ENCODE peak calls at places on chromosomes 6 and 20, in seven cellular contexts. U is foreskin fibroblast, G is hepatocyte, P is fibroblast of lung, W is right atrium auricular region, T is mucosa of descending colon, N is WTC11. A is an unnamed sample.

GRCh38 chr6:24818346-24818745 is 19.6 kb upstream of the ARMH2 start:
- DNase-seq in U (no peak), G (no peak), P (no peak), W (no peak), T (no peak), N (no peak), A (no peak)

GRCh38 chr6:11384531-11385309 is 152.3 kb upstream of the NEDD9 start:
- DNase-seq in U (no peak), G (no peak), P (no peak), W (no peak), T (no peak), N (no peak), A (peak; percentile 13)

GRCh38 chr6:6614096-6614964 is 25.8 kb downstream of the LY86 start:
- DNase-seq in U (no peak), G (no peak), P (no peak), W (peak; percentile 36), T (no peak), N (no peak), A (peak; percentile 17)

GRCh38 chr20:16262594-16262993 is 310.7 kb downstream of the KIF16B start:
- DNase-seq in U (no peak), G (no peak), P (no peak), W (no peak), T (no peak), N (no peak), A (no peak)

GRCh38 chr20:44215125-44215524 is 4.6 kb upstream of the OSER1 start:
- DNase-seq in U (peak; percentile 62), G (peak; percentile 85), P (peak; percentile 74), W (peak; percentile 71), T (peak; percentile 84), N (peak; percentile 76), A (peak; percentile 73)

GRCh38 chr6:21189721-21190120 is 403.8 kb upstream of the SOX4 start:
- DNase-seq in U (no peak), G (no peak), P (no peak), W (no peak), T (no peak), N (no peak), A (no peak)

GRCh38 chr6:19906161-19906560 is 69.0 kb downstream of the ID4 start:
- DNase-seq in U (no peak), G (no peak), P (no peak), W (no peak), T (no peak), N (no peak), A (no peak)

GRCh38 chr6:63598251-63599036 is 26.2 kb downstream of the LOC128125822 start:
- DNase-seq in U (peak; percentile 29), G (peak; percentile 84), P (peak; percentile 64), W (no peak), T (peak; percentile 84), N (peak; percentile 71), A (peak; percentile 85)

GRCh38 chr6:109695468-109695867 is 4.4 kb downstream of the FIG4 start:
- DNase-seq in U (no peak), G (no peak), P (peak; percentile 15), W (no peak), T (peak; percentile 32), N (no peak), A (peak; percentile 40)

GRCh38 chr6:43308101-43308989 is at the start of gene CRIP3:
- DNase-seq in U (peak; percentile 12), G (peak; percentile 50), P (peak; percentile 19), W (no peak), T (no peak), N (peak; percentile 90), A (peak; percentile 31)
- TF ChIP-seq CTCF in U (no peak), G (peak; percentile 8), P (no peak), W (peak; percentile 27), T (no peak), N (no peak), A (peak; percentile 32)

GRCh38 chr20:57061058-57061900 is 205.2 kb downstream of the BMP7 start:
- DNase-seq in U (peak; percentile 30), G (peak; percentile 67), P (no peak), W (no peak), T (peak; percentile 11), N (peak; percentile 80), A (peak; percentile 13)
- TF ChIP-seq CTCF in U (peak; percentile 49), G (peak; percentile 69), P (no peak), W (peak; percentile 31), T (no peak), N (peak; percentile 22), A (peak; percentile 25)

GRCh38 chr6:42095776-42096541 is 45.6 kb downstream of the TAF8 start:
- DNase-seq in U (no peak), G (no peak), P (no peak), W (no peak), T (peak; percentile 13), N (peak; percentile 42), A (no peak)
- TF ChIP-seq CTCF in U (no peak), G (no peak), P (no peak), W (no peak), T (no peak), N (no peak), A (peak; percentile 6)

GRCh38 chr6:33428891-33429744 is 9.3 kb downstream of the SYNGAP1 start:
- DNase-seq in U (no peak), G (no peak), P (no peak), W (no peak), T (no peak), N (no peak), A (no peak)
- TF ChIP-seq CTCF in U (no peak), G (no peak), P (no peak), W (no peak), T (no peak), N (no peak), A (no peak)

GRCh38 chr20:2673453-2673852 is 9.4 kb upstream of the IDH3B start:
- DNase-seq in U (no peak), G (no peak), P (no peak), W (no peak), T (no peak), N (no peak), A (no peak)

GRCh38 chr20:2672446-2672845 is 8.4 kb upstream of the IDH3B start:
- DNase-seq in U (no peak), G (no peak), P (no peak), W (no peak), T (no peak), N (no peak), A (no peak)

GRCh38 chr20:2671977-2672376 is 8.0 kb upstream of the IDH3B start:
- DNase-seq in U (no peak), G (no peak), P (no peak), W (no peak), T (no peak), N (peak; percentile 66), A (no peak)
- TF ChIP-seq CTCF in U (no peak), G (no peak), P (no peak), W (no peak), T (no peak), N (peak; percentile 25), A (peak; percentile 20)

A was measured in epithelial cell of esophagus.